ENCODE peak calls at places on chromosomes 4 and X, in four cellular contexts. H is HFF-Myc, D is PC-3, X is WTC11. Q is an unnamed sample.

GRCh38 chrX:140164383-140164782 is 199.1 kb upstream of the CXorf66 start:
- DNase-seq in H (no peak), D (no peak), X (no peak), Q (no peak)

GRCh38 chr4:125826801-125827200 is 512.0 kb downstream of the FAT4 start:
- DNase-seq in H (no peak), D (no peak), X (no peak), Q (no peak)

GRCh38 chrX:42274151-42274550 is 350.8 kb upstream of the CASK start:
- DNase-seq in H (no peak), D (no peak), X (no peak), Q (no peak)

GRCh38 chrX:19852014-19853005 is 35.1 kb downstream of the SH3KBP1 start:
- DNase-seq in H (no peak), D (peak), X (no peak), Q (peak)

GRCh38 chr4:168408620-168409019 is 71.7 kb downstream of the DDX60L start:
- DNase-seq in H (peak), D (peak), X (no peak), Q (peak)

GRCh38 chrX:139194571-139195280 is 335.8 kb upstream of the F9 start:
- DNase-seq in H (no peak), D (peak), X (peak), Q (no peak)

GRCh38 chrX:150253946-150254615 is 109.0 kb upstream of the MAMLD1 start:
- DNase-seq in H (no peak), D (no peak), X (no peak), Q (no peak)

GRCh38 chr4:150302553-150302952 is 224.3 kb downstream of the DCLK2 start:
- DNase-seq in H (peak), D (peak), X (no peak), Q (peak)

GRCh38 chr4:2263701-2264321 is 1.9 kb upstream of the MXD4 start:
- DNase-seq in H (no peak), D (no peak), X (no peak), Q (peak)

GRCh38 chr4:189124149-189124758 is 816.4 kb upstream of the FRG1 start:
- DNase-seq in H (peak), D (peak), X (peak), Q (no peak)

GRCh38 chr4:102787096-102787867 is 26.5 kb upstream of the MANBA start:
- DNase-seq in H (peak), D (peak), X (no peak), Q (no peak)

GRCh38 chrX:112738347-112739033 is 58.8 kb upstream of the LHFPL1 start:
- DNase-seq in H (no peak), D (no peak), X (no peak), Q (no peak)

GRCh38 chrX:48956728-48957414 is 536 bp downstream of the OTUD5 start:
- DNase-seq in H (no peak), D (no peak), X (no peak), Q (no peak)

GRCh38 chr4:105923507-105924238 is 28.4 kb downstream of the NPNT start:
- DNase-seq in H (peak), D (peak), X (no peak), Q (no peak)

GRCh38 chrX:10900585-10901289 is 210.4 kb upstream of the HCCS start:
- DNase-seq in H (no peak), D (peak), X (no peak), Q (no peak)

GRCh38 chr4:80011636-80012236 is 61.3 kb downstream of the ANTXR2 start:
- DNase-seq in H (peak), D (no peak), X (no peak), Q (no peak)

GRCh38 chr4:35342833-35343232 is 901.5 kb downstream of the ARAP2 start:
- DNase-seq in H (no peak), D (no peak), X (no peak), Q (no peak)

DNA sequence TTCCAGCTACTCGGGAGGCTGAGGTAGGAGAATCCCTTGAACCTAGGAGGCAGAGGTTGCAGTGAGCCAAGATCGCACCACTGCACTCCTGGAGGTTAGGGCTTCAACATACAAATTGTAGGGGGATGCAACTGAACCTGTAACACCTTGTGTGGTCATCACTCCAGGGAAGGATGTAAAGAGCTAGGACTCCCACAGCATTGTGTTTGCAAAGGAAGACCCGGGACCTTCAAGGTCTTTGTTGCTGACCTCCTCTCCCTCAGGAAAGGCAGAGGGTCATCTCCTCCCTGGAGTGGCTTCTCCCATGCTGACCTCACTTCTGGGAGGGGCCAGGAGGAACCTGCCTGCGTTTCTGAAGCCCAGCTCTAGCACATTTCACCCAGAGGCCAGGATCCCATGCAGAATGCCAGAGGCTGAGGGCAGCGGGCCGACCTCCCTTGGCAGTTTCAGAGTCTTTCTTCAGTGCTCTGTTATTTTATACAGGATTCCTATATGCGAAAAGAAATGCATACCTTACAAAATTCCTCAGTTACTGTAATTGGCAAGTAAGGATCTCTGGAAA is 80.2 kb downstream of the HTRA3 start:
- DNase-seq in H (no peak), D (no peak), X (no peak), Q (peak)
- TF ChIP-seq CTCF in H (no peak), D (no peak), X (no peak), Q (no peak)

GRCh38 chr4:62057060-62057459 is 856.9 kb downstream of the ADGRL3 start:
- DNase-seq in H (no peak), D (no peak), X (no peak), Q (no peak)

GRCh38 chr4:62053974-62054373 is 853.8 kb downstream of the ADGRL3 start:
- DNase-seq in H (no peak), D (no peak), X (no peak), Q (no peak)

DNA sequence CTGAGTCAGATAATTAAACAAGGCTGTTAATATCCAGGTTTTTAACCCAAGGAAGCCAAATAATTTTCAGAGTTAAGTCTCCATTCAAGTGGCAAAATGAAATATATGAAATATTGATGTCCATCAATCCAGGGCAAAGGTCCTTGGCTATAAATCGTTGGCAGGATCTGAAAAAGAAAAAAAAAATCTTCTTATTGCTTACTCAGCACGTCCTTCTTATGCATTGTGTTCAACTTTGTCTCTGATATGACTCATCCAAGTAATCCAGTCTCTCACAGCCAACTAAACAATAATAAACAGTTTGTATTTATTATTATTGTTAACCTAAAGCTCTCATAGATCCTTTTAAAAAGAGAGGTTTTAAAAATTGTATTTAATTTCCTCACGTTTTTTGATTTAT is 851.2 kb downstream of the ADGRL3 start:
- DNase-seq in H (no peak), D (peak), X (no peak), Q (no peak)
- TF ChIP-seq CTCF in H (no peak), D (no peak), X (no peak), Q (no peak)

GRCh38 chr4:153296424-153296823 is 48.1 kb upstream of the MND1 start:
- DNase-seq in H (no peak), D (no peak), X (peak), Q (peak)

GRCh38 chr4:153293675-153294057 is 50.8 kb upstream of the MND1 start:
- DNase-seq in H (no peak), D (no peak), X (no peak), Q (no peak)

GRCh38 chr4:153297116-153297515 is 47.4 kb upstream of the MND1 start:
- DNase-seq in H (no peak), D (no peak), X (no peak), Q (no peak)

GRCh38 chr4:153294631-153295030 is 49.9 kb upstream of the MND1 start:
- DNase-seq in H (no peak), D (peak), X (no peak), Q (no peak)

GRCh38 chr4:153295131-153295755 is 49.2 kb upstream of the MND1 start:
- DNase-seq in H (no peak), D (no peak), X (peak), Q (no peak)
- TF ChIP-seq CTCF in H (no peak), D (no peak), X (no peak), Q (no peak)

GRCh38 chr4:90027565-90027964 is 99.6 kb upstream of the CCSER1 start:
- DNase-seq in H (no peak), D (no peak), X (no peak), Q (no peak)

GRCh38 chr4:90025248-90025647 is 101.9 kb upstream of the CCSER1 start:
- DNase-seq in H (no peak), D (peak), X (no peak), Q (no peak)

GRCh38 chr4:90028460-90028859 is 98.7 kb upstream of the CCSER1 start:
- DNase-seq in H (no peak), D (no peak), X (no peak), Q (no peak)

GRCh38 chr4:90030202-90030601 is 97.0 kb upstream of the CCSER1 start:
- DNase-seq in H (no peak), D (no peak), X (no peak), Q (no peak)

DNA sequence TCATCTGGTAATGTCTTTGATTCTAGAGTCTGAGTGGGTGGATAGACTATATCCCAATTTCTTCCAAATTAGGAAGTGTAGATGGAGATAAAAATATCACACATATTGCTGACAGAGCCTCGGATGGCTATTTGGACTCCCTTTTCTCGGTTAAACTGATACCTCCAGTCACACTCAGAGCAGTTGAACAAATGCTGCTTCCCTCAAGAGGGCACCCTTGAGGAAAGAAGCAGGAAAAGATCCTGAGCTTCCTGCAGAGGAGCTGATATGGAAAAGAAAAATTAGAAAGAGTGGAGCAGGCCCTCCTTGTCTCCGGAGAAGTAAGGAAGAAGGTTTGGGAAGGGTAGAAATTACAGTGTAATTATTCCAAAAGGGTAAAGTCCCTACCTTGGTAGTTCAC is 96.2 kb upstream of the CCSER1 start:
- DNase-seq in H (no peak), D (peak), X (peak), Q (no peak)
- TF ChIP-seq CTCF in H (no peak), D (peak), X (no peak), Q (no peak)

GRCh38 chrX:145502670-145503069 is 255.4 kb downstream of the SPANXN1 start:
- DNase-seq in H (no peak), D (no peak), X (no peak), Q (no peak)

GRCh38 chrX:145506225-145506624 is 258.9 kb downstream of the SPANXN1 start:
- DNase-seq in H (no peak), D (peak), X (no peak), Q (no peak)
- TF ChIP-seq CTCF in H (no peak), D (no peak), X (no peak), Q (no peak)

GRCh38 chr4:36386691-36387090 is 105.3 kb downstream of the DTHD1 start:
- DNase-seq in H (no peak), D (no peak), X (no peak), Q (no peak)
- TF ChIP-seq CTCF in H (no peak), D (no peak), X (no peak), Q (no peak)

Q was measured in sigmoid colon.